ENCODE peak calls at places on chromosomes 4 and X, in nine cellular contexts. C is body of pancreas; H is mammary epithelial cell; P is fibroblast of lung; D is ovary; A is A549; U is GM23338; F is CD8-positive, alpha-beta memory T cell; J is coronary artery. Y is an unnamed sample.

GRCh38 chr4:185470503-185471195 is 884 bp downstream of the CCDC110 start:
- DNase-seq in C (peak; percentile 91), U (peak; percentile 41), D (peak; percentile 71), A (peak; percentile 8), J (peak; percentile 89), P (peak; percentile 10), H (peak; percentile 38), F (peak; percentile 57), Y (peak; percentile 62)

GRCh38 chrX:19862634-19863236 is 24.7 kb downstream of the SH3KBP1 start:
- DNase-seq in P (no peak), D (no peak), U (peak; percentile 13), A (no peak), H (no peak), C (no peak), F (no peak), J (no peak), Y (no peak)

GRCh38 chr4:73309211-73309610 is 50.6 kb upstream of the ANKRD17 start:
- DNase-seq in H (no peak), A (no peak), D (no peak), C (no peak), U (no peak), J (no peak), P (peak; percentile 62), F (no peak), Y (no peak)

GRCh38 chr4:79598214-79598613 is 190.2 kb upstream of the GK2 start:
- DNase-seq in A (no peak), U (no peak), P (no peak), D (no peak), J (no peak), C (no peak), H (no peak), F (no peak), Y (no peak)

GRCh38 chr4:60590116-60590515 is 610.0 kb upstream of the ADGRL3 start:
- DNase-seq in C (no peak), F (no peak), H (no peak), D (no peak), A (no peak), J (no peak), U (no peak), P (no peak), Y (no peak)

GRCh38 chr4:83109480-83110221 is 4.9 kb downstream of the PLAC8 start:
- DNase-seq in F (peak; percentile 46), U (peak; percentile 78), J (no peak), C (peak; percentile 30), H (no peak), A (peak; percentile 9), P (peak; percentile 34), D (no peak), Y (peak; percentile 46)

GRCh38 chrX:51461053-51462050 is 35.0 kb downstream of the NUDT11 start:
- DNase-seq in F (peak; percentile 20), U (peak; percentile 61), J (no peak), D (no peak), P (peak; percentile 26), A (peak; percentile 12), H (peak; percentile 16), C (no peak), Y (no peak)

GRCh38 chr4:73894021-73894420 is 24.8 kb downstream of the CXCL1 start:
- DNase-seq in A (no peak), P (no peak), D (no peak), F (no peak), H (no peak), J (no peak), U (no peak), C (no peak), Y (no peak)

GRCh38 chrX:83278988-83279387 is 229.1 kb upstream of the POU3F4 start:
- DNase-seq in U (no peak), J (no peak), F (no peak), P (no peak), C (no peak), H (no peak), A (no peak), D (no peak), Y (no peak)

GRCh38 chr4:138555584-138555983 is 313.4 kb upstream of the SLC7A11 start:
- DNase-seq in P (no peak), U (peak; percentile 68), A (no peak), F (no peak), D (no peak), J (no peak), C (peak; percentile 29), H (no peak), Y (no peak)

GRCh38 chrX:34943235-34943634 is 639 bp downstream of the FAM47B start:
- DNase-seq in U (no peak), A (no peak), C (no peak), J (no peak), D (no peak), P (no peak), H (no peak), F (no peak), Y (no peak)

GRCh38 chrX:66684196-66684595 is 45.3 kb upstream of the EDA2R start:
- DNase-seq in J (no peak), U (no peak), D (no peak), C (no peak), H (no peak), P (peak; percentile 22), F (no peak), A (no peak), Y (no peak)

GRCh38 chr4:127868196-127868595 is 12.5 kb upstream of the PLK4 start:
- DNase-seq in U (no peak), C (no peak), A (no peak), J (no peak), H (no peak), D (no peak), F (no peak), P (peak; percentile 22), Y (no peak)

GRCh38 chr4:59222231-59222630 is 1977.9 kb upstream of the ADGRL3 start:
- DNase-seq in C (no peak), U (no peak), J (no peak), A (no peak), P (no peak), D (no peak), H (no peak), F (no peak), Y (no peak)

GRCh38 chrX:24392709-24393108 is 32.3 kb downstream of the SUPT20HL1 start:
- DNase-seq in A (no peak), P (no peak), D (no peak), U (no peak), F (no peak), C (no peak), J (no peak), H (no peak), Y (peak; percentile 71)

DNA sequence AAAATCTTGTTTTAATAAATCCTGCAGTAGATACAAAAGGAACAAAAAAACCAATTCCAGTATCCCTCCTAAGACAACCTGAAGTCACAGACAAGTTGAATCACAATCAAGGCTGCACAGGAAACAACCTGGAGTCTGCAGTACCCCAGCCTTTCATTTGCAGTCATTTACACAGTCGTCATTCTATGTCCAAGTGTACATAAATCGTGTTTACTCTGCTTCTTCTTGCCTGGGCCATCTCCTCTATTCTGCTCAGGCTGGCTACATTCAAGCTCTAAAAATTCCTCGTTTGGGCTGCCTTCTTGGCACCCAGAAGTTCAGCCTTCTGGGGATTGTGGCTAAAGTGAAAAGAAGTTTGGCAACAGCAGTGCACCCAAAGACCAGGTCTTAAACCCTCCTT is 37.8 kb downstream of the NALF2 start:
- DNase-seq in F (no peak), D (no peak), A (no peak), H (no peak), U (no peak), P (no peak), C (no peak), J (no peak), Y (no peak)
- H3K4me3 ChIP-seq in F (no peak overlapping the region), D (no peak overlapping the region), A (no peak overlapping the region), H (no peak overlapping the region), U (no peak overlapping the region), P (no peak overlapping the region), C (no peak overlapping the region), J (no peak overlapping the region), Y (no peak overlapping the region)

GRCh38 chr4:158176108-158176507 is 3.3 kb upstream of the GASK1B start:
- DNase-seq in F (no peak), A (no peak), D (no peak), U (no peak), P (peak; percentile 73), J (no peak), H (peak; percentile 57), C (peak; percentile 45), Y (no peak)
- H3K27ac ChIP-seq in F (no peak overlapping the region), A (no peak overlapping the region), D (no peak overlapping the region), U (no peak overlapping the region), P (no peak overlapping the region), J (peak overlapping the region; percentile 56), H (no peak overlapping the region), C (peak overlapping the region; percentile 13), Y (no peak overlapping the region)

DNA sequence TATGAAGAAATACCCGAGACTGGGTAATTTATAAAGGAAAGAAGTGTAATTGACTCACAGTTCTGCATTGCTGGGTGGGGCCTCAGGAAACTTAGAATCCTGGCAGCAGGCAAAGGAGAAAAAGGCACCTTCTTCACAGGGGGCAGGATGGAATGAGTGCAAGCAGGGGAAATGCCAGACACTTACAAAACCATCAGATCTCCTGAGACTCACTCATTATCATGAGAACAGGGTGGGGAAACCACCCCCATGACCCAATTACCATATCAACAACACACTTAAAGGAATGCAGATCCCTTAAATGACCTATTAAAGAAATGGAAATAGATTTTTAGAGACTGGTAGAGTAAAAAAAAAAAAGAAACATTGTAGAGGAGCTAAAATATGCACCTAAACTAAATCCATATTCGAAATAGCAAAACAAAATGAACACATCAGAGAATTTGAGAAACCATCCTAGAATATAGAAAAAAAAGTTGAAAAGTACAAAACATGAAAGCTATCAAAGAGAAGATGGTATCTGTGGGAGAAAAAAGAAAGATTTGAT is 104.3 kb upstream of the UGT8 start:
- DNase-seq in U (peak; percentile 83), P (no peak), J (no peak), C (no peak), D (no peak), A (no peak), H (peak; percentile 7), F (no peak), Y (no peak)
- H3K4me3 ChIP-seq in U (peak overlapping the region; percentile 24), P (no peak overlapping the region), J (no peak overlapping the region), C (no peak overlapping the region), D (no peak overlapping the region), A (no peak overlapping the region), H (no peak overlapping the region), F (no peak overlapping the region), Y (no peak overlapping the region)

DNA sequence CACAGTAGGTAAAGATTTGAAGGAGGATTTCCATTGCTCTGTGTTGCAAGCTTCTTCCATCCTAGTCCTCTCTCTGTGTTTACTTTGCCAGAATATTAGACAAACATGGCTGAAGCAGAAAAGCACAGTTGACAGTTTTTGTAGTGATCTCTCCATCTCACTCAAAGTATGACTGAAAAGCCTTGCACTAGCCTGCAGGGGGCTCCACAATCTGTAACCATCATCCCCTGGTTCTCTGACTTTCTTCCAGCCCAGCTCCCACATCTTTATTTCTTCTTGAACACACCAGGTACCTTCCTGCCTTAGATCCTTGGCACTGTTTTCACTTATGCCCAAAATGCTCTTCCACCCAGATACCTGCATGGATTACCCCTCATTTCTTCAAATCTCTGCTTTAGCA is 34.1 kb upstream of the HHIP start:
- DNase-seq in C (peak; percentile 34), D (no peak), A (peak; percentile 6), F (no peak), P (no peak), H (peak; percentile 22), U (peak; percentile 68), J (no peak), Y (no peak)
- H3K27ac ChIP-seq in C (no peak overlapping the region), D (no peak overlapping the region), A (no peak overlapping the region), F (no peak overlapping the region), P (no peak overlapping the region), H (no peak overlapping the region), U (no peak overlapping the region), J (no peak overlapping the region), Y (no peak overlapping the region)

Y was measured in right cardiac atrium.